ENCODE peak calls at places on chromosomes 5 and 9, in five cellular contexts. V, Z, Q, J and P are unnamed samples.
A peak's percentile ranks its signal among the peaks of the same experiment; 100 is the strongest.

GRCh38 chr5:136032564-136032963 is 3.8 kb downstream of the TGFBI start:
- DNase-seq in Z (no peak), J (no peak), V (no peak), Q (no peak), P (peak; percentile 68)

GRCh38 chr5:149500922-149501582 is 50.2 kb downstream of the CSNK1A1 start:
- DNase-seq in Q (no peak), V (no peak), Z (no peak), J (no peak), P (peak; percentile 89)

GRCh38 chr9:98873535-98874432 is 66.3 kb downstream of the GALNT12 start:
- DNase-seq in Q (no peak), Z (no peak), V (no peak), J (peak; percentile 33), P (peak; percentile 50)

GRCh38 chr5:14351845-14352712 is 208.9 kb downstream of the TRIO start:
- DNase-seq in J (peak; percentile 63), Z (peak; percentile 58), V (peak; percentile 73), Q (peak; percentile 57), P (peak; percentile 23)

GRCh38 chr5:103259705-103260355 is 1.3 kb downstream of the MACIR start:
- DNase-seq in V (peak; percentile 82), J (peak; percentile 21), Z (no peak), Q (no peak), P (peak; percentile 16)

GRCh38 chr5:2185646-2186471 is 303.1 kb upstream of the IRX4 start:
- DNase-seq in J (no peak), Z (no peak), Q (no peak), V (no peak), P (no peak)

GRCh38 chr5:180704362-180704761 is 35.5 kb downstream of the OR2Y1 start:
- DNase-seq in Q (no peak), J (peak; percentile 80), Z (no peak), V (peak; percentile 28), P (no peak)

GRCh38 chr9:86589273-86589672 is 235.1 kb upstream of the TUT7 start:
- DNase-seq in V (no peak), Q (no peak), Z (no peak), J (no peak), P (no peak)

GRCh38 chr5:7629559-7629958 is 221.4 kb downstream of the CFAP90 start:
- DNase-seq in J (no peak), Q (no peak), V (no peak), Z (no peak), P (no peak)

GRCh38 chr5:121273818-121274433 is 577.8 kb upstream of the FTMT start:
- DNase-seq in Z (no peak), J (peak; percentile 19), Q (no peak), V (peak; percentile 97), P (peak; percentile 53)

GRCh38 chr5:11240293-11241190 is 479.5 kb upstream of the DAP start:
- DNase-seq in V (no peak), Q (no peak), Z (no peak), J (no peak), P (no peak)

GRCh38 chr5:137370511-137371071 is 128.5 kb downstream of the SPOCK1 start:
- DNase-seq in Q (no peak), Z (no peak), J (no peak), V (no peak), P (no peak)